ENCODE peak calls at places on chromosome 21, in eight cellular contexts. Y is CD8-positive, alpha-beta T cell; X is pancreas; Z is PC-3; B is stomach; N is CD8-positive, alpha-beta memory T cell; M is body of pancreas; S is kidney epithelial cell. A is an unnamed sample. For H3K36me3, the result is how much of the 10 kb centered on the place peaks cover.

GRCh38 chr21:33587792-33588484 is 546 bp downstream of the DONSON start:
- DNase-seq in Y (no peak), X (no peak), Z (peak), B (peak), N (no peak), M (peak), S (no peak), A (no peak)

GRCh38 chr21:35203093-35204021 is 154.3 kb upstream of the RUNX1 start:
- DNase-seq in Y (no peak), X (no peak), Z (peak), B (no peak), N (no peak), M (no peak), S (no peak), A (no peak)

GRCh38 chr21:17679002-17679600 is 66.4 kb upstream of the BTG3 start:
- DNase-seq in Y (no peak), X (no peak), Z (peak), B (no peak), N (no peak), M (no peak), S (peak), A (peak)

GRCh38 chr21:35057428-35057827 is 8.3 kb upstream of the RUNX1 start:
- DNase-seq in Y (no peak), X (no peak), Z (no peak), B (no peak), N (no peak), M (no peak), S (no peak), A (no peak)

GRCh38 chr21:28193189-28193588 is 799.5 kb downstream of the LTN1 start:
- DNase-seq in Y (no peak), X (no peak), Z (peak), B (no peak), N (no peak), M (no peak), S (no peak), A (no peak)

GRCh38 chr21:40667964-40668363 is 179.0 kb downstream of the DSCAM start:
- DNase-seq in Y (no peak), X (no peak), Z (no peak), B (no peak), N (no peak), M (no peak), S (no peak), A (no peak)

GRCh38 chr21:39756285-39756684 is 11.3 kb downstream of the IGSF5 start:
- DNase-seq in Y (no peak), X (no peak), Z (no peak), B (no peak), N (no peak), M (no peak), S (no peak), A (no peak)

GRCh38 chr21:35232545-35233176 is 183.6 kb upstream of the RUNX1 start:
- DNase-seq in Y (no peak), X (no peak), Z (peak), B (peak), N (no peak), M (no peak), S (peak), A (no peak)

GRCh38 chr21:23374155-23374554 is 2233.1 kb downstream of the MRPL39 start:
- DNase-seq in Y (no peak), X (no peak), Z (no peak), B (no peak), N (no peak), M (no peak), S (no peak), A (no peak)

GRCh38 chr21:32794643-32795042 is 23.1 kb upstream of the PAXBP1 start:
- DNase-seq in Y (no peak), X (no peak), Z (no peak), B (no peak), N (no peak), M (no peak), S (no peak), A (no peak)

GRCh38 chr21:41511858-41512257 is 3.9 kb upstream of the TMPRSS2 start:
- DNase-seq in Y (no peak), X (no peak), Z (no peak), B (no peak), N (no peak), M (no peak), S (no peak), A (no peak)

GRCh38 chr21:27269646-27270045 is 302.8 kb upstream of the ADAMTS5 start:
- DNase-seq in Y (no peak), X (no peak), Z (peak), B (no peak), N (no peak), M (no peak), S (peak), A (no peak)

GRCh38 chr21:39788383-39788782 is 43.4 kb downstream of the IGSF5 start:
- DNase-seq in Y (no peak), X (peak), Z (peak), B (peak), N (no peak), M (peak), S (peak), A (no peak)

GRCh38 chr21:33661146-33661545 is 18.8 kb downstream of the ITSN1 start:
- DNase-seq in Y (no peak), X (no peak), Z (peak), B (no peak), N (no peak), M (no peak), S (no peak), A (no peak)

GRCh38 chr21:40844935-40845334 is 2.0 kb downstream of the DSCAM start:
- DNase-seq in Y (no peak), X (no peak), Z (no peak), B (no peak), N (no peak), M (no peak), S (no peak), A (no peak)

GRCh38 chr21:28771790-28772501 is 220.7 kb downstream of the LTN1 start:
- DNase-seq in Y (no peak), X (no peak), Z (peak), B (no peak), N (no peak), M (no peak), S (no peak), A (no peak)

GRCh38 chr21:26159869-26160268 is 10.7 kb downstream of the APP start:
- DNase-seq in Y (no peak), X (no peak), Z (peak), B (no peak), N (no peak), M (no peak), S (no peak), A (no peak)

GRCh38 chr21:30984897-30985296 is 53.4 kb downstream of the KRTAP19-8 start:
- DNase-seq in Y (no peak), X (no peak), Z (no peak), B (no peak), N (no peak), M (no peak), S (no peak), A (no peak)

GRCh38 chr21:29155118-29155932 is 24.9 kb downstream of the MAP3K7CL start:
- DNase-seq in Y (no peak), X (peak), Z (peak), B (no peak), N (no peak), M (no peak), S (no peak), A (no peak)

GRCh38 chr21:22421416-22422190 is 1423.4 kb downstream of the NCAM2 start:
- DNase-seq in Y (no peak), X (no peak), Z (no peak), B (no peak), N (no peak), M (no peak), S (no peak), A (peak)

GRCh38 chr21:24727803-24728425 is 879.4 kb downstream of the MRPL39 start:
- DNase-seq in Y (no peak), X (no peak), Z (no peak), B (no peak), N (no peak), M (no peak), S (peak), A (no peak)

GRCh38 chr21:32457962-32458361 is 45.5 kb downstream of the EVA1C start:
- DNase-seq in Y (no peak), X (no peak), Z (no peak), B (no peak), N (no peak), M (no peak), S (no peak), A (no peak)

GRCh38 chr21:44765231-44766013 is 36.2 kb downstream of the UBE2G2 start:
- DNase-seq in Y (peak), X (no peak), Z (peak), B (no peak), N (peak), M (no peak), S (no peak), A (peak)

GRCh38 chr21:25691931-25692330 is 42.8 kb downstream of the ATP5PF start:
- DNase-seq in Y (no peak), X (no peak), Z (no peak), B (no peak), N (no peak), M (no peak), S (no peak), A (no peak)

GRCh38 chr21:25909341-25909740 is 174.6 kb downstream of the GABPA start:
- DNase-seq in Y (no peak), X (no peak), Z (no peak), B (no peak), N (no peak), M (no peak), S (no peak), A (no peak)

GRCh38 chr21:16587671-16588379 is 858.0 kb downstream of the USP25 start:
- DNase-seq in Y (no peak), X (peak), Z (peak), B (no peak), N (no peak), M (no peak), S (no peak), A (no peak)

GRCh38 chr21:34640858-34641257 is 25.9 kb upstream of the RCAN1 start:
- DNase-seq in Y (no peak), X (no peak), Z (peak), B (no peak), N (no peak), M (no peak), S (peak), A (no peak)

DNA sequence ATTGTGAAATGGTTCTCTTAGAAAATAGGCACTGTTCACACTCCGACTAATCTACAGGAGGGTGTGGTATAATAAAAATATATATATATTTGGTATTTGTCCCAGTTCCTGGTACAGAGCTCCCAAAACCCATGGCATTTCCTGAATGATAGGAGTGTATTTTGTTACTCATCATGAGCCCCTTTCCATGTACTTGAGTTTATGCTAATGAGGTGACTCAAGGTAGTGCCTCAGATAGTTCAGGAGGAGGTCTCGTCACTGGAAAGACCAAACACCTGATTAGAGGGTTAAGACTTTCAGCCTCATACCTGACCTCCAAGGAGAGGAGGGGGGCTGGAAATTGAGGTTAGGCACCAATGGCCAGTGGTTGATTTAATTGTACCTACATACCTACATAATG is 57.9 kb downstream of the TTC3 start:
- DNase-seq in Y (no peak), X (no peak), Z (peak), B (no peak), N (no peak), M (no peak), S (no peak), A (no peak)
- H3K36me3 ChIP-seq in Y (under half), X (under half), Z (under half), B (half or more), N (half or more), M (under half), S (under half), A (under half)

GRCh38 chr21:36403713-36404112 is 18.5 kb downstream of the CHAF1B start:
- DNase-seq in Y (no peak), X (no peak), Z (no peak), B (no peak), N (no peak), M (no peak), S (no peak), A (no peak)

GRCh38 chr21:36396971-36397370 is 11.8 kb downstream of the CHAF1B start:
- DNase-seq in Y (no peak), X (no peak), Z (no peak), B (no peak), N (no peak), M (no peak), S (no peak), A (no peak)

GRCh38 chr21:36400719-36401118 is 15.5 kb downstream of the CHAF1B start:
- DNase-seq in Y (no peak), X (no peak), Z (no peak), B (no peak), N (no peak), M (no peak), S (no peak), A (no peak)

GRCh38 chr21:36397606-36398005 is 12.4 kb downstream of the CHAF1B start:
- DNase-seq in Y (no peak), X (no peak), Z (no peak), B (no peak), N (no peak), M (no peak), S (no peak), A (no peak)

DNA sequence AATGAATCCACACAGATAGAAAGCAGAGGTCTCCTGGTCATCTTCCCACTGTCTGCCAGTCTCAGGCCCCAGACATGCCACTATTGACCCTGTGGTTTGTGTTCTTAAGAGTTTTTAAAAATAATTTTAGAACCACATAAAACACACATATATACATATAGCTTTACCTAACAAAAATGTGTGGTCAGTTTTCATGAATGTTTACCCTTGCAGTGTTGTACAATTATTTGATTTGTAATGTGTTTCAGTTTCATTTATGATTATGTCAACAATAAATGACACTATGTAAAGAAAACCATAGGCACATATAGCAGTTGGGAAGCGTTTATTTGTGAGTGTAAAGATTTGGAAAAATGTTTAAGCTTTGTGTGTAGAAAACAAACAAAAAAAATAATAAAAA is 17.1 kb downstream of the CHAF1B start:
- DNase-seq in Y (no peak), X (no peak), Z (peak), B (no peak), N (no peak), M (no peak), S (no peak), A (no peak)
- H3K36me3 ChIP-seq in Y (under half), X (under half), Z (under half), B (under half), N (under half), M (under half), S (under half), A (under half)

DNA sequence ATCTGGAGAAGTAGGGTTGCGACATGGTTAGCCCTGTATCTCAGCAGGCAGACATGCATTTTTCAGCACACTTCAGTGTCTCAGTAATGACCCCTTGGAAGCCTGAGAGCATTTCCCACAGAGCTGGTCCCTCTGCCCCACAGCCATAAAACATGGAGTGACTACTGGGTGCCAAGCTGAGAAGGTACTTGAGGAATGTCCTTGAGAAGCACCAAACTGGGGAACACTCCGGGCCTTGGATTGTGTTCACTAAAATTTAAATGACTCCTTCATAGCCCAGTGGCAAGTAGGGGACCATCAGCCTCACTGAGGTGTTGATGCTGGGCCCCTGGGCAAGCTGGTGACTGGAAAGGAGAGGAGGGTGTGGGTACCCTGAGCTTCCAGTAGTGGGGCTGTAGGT is 54.7 kb downstream of the KCNJ6 start:
- DNase-seq in Y (no peak), X (no peak), Z (no peak), B (no peak), N (no peak), M (no peak), S (no peak), A (no peak)
- H3K36me3 ChIP-seq in Y (under half), X (under half), Z (under half), B (under half), N (under half), M (under half), S (under half), A (under half)

DNA sequence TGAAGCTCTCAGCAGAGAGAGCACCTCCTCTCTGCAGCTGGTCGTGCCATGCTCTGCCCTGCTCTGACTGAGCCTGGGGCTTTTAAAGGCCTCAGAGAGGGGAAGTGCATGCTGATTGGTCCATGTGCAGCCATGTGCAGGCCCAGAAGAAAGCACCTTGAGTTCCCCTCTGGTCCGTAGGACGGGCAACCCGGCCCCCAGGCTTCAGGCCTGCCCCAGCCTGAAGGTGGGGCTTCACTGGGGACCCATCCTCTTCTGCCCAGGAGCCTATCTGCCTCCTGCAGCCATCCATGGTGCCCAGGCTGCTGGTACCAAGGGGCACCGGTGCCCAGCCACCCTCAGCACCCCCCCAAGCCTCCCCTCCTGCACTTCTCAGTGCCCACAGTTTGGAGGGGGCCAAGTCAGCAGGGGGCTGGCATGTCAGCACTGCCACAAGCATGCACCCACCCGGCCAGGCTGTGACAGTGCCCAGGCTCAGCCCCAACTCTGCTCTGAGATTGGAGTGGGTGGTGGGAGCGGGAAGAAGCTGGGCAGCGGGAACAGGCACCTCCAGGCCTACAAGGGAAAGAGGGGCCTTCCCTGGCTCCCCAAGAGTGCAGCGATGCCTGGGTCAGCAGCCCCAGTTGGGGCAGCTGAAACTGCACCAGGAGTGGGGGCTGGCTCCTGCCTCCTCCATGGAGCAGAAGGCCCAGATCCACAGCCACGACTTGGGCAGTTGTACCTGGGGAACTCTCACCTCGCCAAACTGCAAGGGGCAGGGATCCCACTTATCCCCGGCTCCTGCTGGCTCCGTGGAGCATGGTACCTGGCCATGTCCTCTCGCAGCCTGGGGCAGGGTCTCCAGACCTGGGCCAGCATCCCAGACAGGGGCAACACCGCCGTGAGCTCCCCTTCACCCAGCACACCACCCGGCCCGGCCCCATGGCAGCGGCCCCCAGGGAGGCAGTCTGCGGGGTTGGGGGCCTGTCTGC is 11.6 kb downstream of the COL6A2 start:
- DNase-seq in Y (no peak), X (no peak), Z (no peak), B (peak), N (peak), M (peak), S (no peak), A (no peak)
- H3K36me3 ChIP-seq in Y (under half), X (under half), Z (under half), B (under half), N (under half), M (under half), S (under half), A (under half)

DNA sequence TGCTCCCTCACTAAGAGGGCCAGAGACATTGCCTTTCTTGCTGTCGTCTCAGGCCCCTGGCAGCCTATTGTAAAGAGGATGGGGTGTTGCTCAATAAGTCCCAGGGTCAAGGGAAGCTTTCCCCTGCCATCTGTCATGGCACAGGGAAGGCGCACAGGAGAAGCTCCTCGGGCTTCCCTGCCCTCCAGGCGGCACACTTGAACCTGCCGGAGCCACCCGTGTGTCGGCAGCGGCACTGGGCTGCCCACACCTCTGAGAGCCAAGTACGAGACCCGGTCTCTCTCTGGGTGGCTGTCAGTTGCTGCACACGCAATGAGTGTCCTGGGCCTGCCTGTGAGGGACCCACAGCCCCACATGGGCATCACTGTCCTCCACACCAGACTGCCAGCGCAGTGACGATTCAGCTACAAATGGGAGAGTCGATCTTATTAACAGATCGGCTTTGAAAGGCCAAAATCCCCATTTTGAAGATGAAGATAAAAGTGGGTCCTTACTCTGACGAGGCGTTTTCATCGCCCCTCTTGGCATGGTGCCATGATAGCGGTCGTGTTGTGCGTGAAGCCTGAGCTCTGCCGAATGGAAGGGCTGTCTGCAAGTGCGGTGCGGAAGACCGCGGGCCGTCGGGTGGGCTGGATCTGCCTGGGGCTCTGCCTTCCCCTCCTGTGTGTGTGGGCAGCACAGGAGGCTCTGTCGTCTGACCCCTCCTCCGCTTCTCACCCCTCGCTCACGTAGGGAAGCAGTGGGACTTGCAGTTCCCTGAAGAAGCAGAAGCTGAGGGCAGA is 29.2 kb upstream of the PDXK start:
- DNase-seq in Y (no peak), X (no peak), Z (no peak), B (no peak), N (no peak), M (no peak), S (no peak), A (no peak)
- H3K36me3 ChIP-seq in Y (half or more), X (under half), Z (half or more), B (half or more), N (under half), M (under half), S (under half), A (half or more)

DNA sequence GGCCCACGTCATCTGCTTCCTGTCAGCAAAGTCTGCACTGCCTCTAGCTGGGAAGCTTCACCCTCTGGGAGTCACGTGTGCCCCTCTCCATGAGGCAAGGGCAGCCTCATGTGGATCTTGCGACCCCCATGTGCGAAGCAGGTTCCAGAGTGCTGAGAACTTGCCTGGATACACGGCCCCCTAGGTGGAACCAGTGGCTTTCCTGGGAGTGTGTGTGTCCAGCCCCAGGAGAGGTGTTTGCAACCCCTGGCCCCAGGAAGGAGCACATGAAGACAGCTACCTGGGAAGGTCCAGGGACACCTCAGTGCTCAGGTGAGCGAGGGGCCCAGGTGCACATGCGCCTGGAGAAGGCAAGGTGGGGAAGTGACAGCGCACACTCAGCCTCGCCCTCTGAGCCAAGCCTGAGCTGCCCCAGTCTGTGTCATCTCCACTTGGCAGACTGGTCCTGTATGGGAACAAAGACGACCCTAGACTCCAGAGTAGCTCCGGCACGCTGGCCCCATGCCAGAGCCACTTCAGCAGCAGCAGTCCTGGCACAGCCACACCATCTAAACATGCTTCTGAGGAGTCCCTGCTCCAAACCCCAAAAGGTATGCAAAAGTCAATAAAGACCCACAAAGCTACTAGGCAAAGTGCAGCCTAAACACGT is 8.9 kb downstream of the LSS start:
- DNase-seq in Y (no peak), X (peak), Z (no peak), B (no peak), N (no peak), M (no peak), S (no peak), A (no peak)
- H3K36me3 ChIP-seq in Y (under half), X (under half), Z (under half), B (half or more), N (under half), M (under half), S (under half), A (under half)

A was measured in CD4-positive, alpha-beta memory T cell.